ENCODE peak calls at places on chromosomes 7 and 10, in six cellular contexts. X, E, N, D, K and C are unnamed samples.

GRCh38 chr10:48234807-48235206 is 39.7 kb downstream of the FRMPD2 start:
- DNase-seq in X (no peak), E (no peak), D (no peak), K (no peak), N (no peak), C (no peak)

GRCh38 chr10:102186128-102186527 is 33.9 kb downstream of the NOLC1 start:
- DNase-seq in N (no peak), K (no peak), E (no peak), X (no peak), D (no peak), C (no peak)

GRCh38 chr10:91694170-91694794 is 61.4 kb upstream of the PPP1R3C start:
- DNase-seq in X (no peak), N (no peak), K (no peak), E (peak), D (no peak), C (no peak)

GRCh38 chr7:17046666-17047065 is 164.9 kb upstream of the AGR3 start:
- DNase-seq in K (no peak), E (no peak), N (peak), X (no peak), D (no peak), C (no peak)

GRCh38 chr10:74453151-74453550 is 302.1 kb downstream of the ADK start:
- DNase-seq in E (no peak), D (no peak), N (no peak), X (no peak), K (no peak), C (no peak)

GRCh38 chr10:55063817-55064216 is 262.8 kb upstream of the PCDH15 start:
- DNase-seq in K (no peak), D (no peak), N (no peak), X (no peak), E (no peak), C (no peak)

GRCh38 chr7:106927541-106927940 is 62.5 kb downstream of the PIK3CG start:
- DNase-seq in X (no peak), K (no peak), D (no peak), E (no peak), N (no peak), C (no peak)

GRCh38 chr10:986881-987634 is 1.2 kb upstream of the GTPBP4 start:
- DNase-seq in K (no peak), N (no peak), D (no peak), E (no peak), X (no peak), C (no peak)

GRCh38 chr7:47253650-47254080 is 328.2 kb downstream of the TNS3 start:
- DNase-seq in X (peak), E (no peak), D (no peak), K (peak), N (no peak), C (no peak)

GRCh38 chr10:46106410-46107255 is 60.6 kb upstream of the MSMB start:
- DNase-seq in N (no peak), X (no peak), E (peak), D (peak), K (peak), C (peak)

GRCh38 chr10:112896722-112897121 is 53.3 kb upstream of the TCF7L2 start:
- DNase-seq in E (no peak), N (no peak), D (no peak), K (no peak), X (no peak), C (no peak)

GRCh38 chr10:70348228-70348850 is 34.1 kb downstream of the LRRC20 start:
- DNase-seq in X (peak), K (no peak), N (no peak), D (no peak), E (peak), C (no peak)